ENCODE peak calls at places on chromosomes 16 and 17, in six cellular contexts. L, C, H, F, D and P are unnamed samples.

GRCh38 chr17:19384723-19385391 is 2.1 kb downstream of the MFAP4 start:
- DNase-seq in L (no peak), C (no peak), H (peak), F (no peak), D (no peak), P (peak)

GRCh38 chr16:12754824-12755543 is 48.7 kb downstream of the CPPED1 start:
- DNase-seq in L (no peak), C (no peak), H (peak), F (no peak), D (no peak), P (no peak)

GRCh38 chr17:48597492-48597774 is 3.9 kb upstream of the HOXB5 start:
- DNase-seq in L (no peak), C (no peak), H (no peak), F (no peak), D (no peak), P (no peak)

GRCh38 chr17:50459081-50459676 is 9.5 kb downstream of the CHAD start:
- DNase-seq in L (no peak), C (peak), H (peak), F (no peak), D (no peak), P (no peak)

GRCh38 chr17:15384142-15384803 is 42.9 kb upstream of the TEKT3 start:
- DNase-seq in L (no peak), C (no peak), H (peak), F (no peak), D (no peak), P (peak)

GRCh38 chr16:69485361-69485760 is 60.9 kb downstream of the CYB5B start:
- DNase-seq in L (no peak), C (no peak), H (no peak), F (no peak), D (no peak), P (no peak)

GRCh38 chr17:74768069-74768762 is 7.9 kb downstream of the NAT9 start:
- DNase-seq in L (no peak), C (peak), H (peak), F (no peak), D (no peak), P (peak)

GRCh38 chr16:23145608-23146007 is 3.6 kb downstream of the USP31 start:
- DNase-seq in L (no peak), C (peak), H (peak), F (no peak), D (no peak), P (no peak)

GRCh38 chr17:6347776-6348175 is 87.1 kb downstream of the AIPL1 start:
- DNase-seq in L (no peak), C (no peak), H (no peak), F (no peak), D (no peak), P (no peak)

GRCh38 chr16:21684199-21684598 is 20.4 kb downstream of the OTOA start:
- DNase-seq in L (peak), C (peak), H (no peak), F (no peak), D (no peak), P (peak)

GRCh38 chr16:64627781-64628180 is 494.1 kb downstream of the CDH11 start:
- DNase-seq in L (no peak), C (no peak), H (no peak), F (no peak), D (no peak), P (no peak)

GRCh38 chr16:50213939-50214519 is 52.3 kb upstream of the ADCY7 start:
- DNase-seq in L (peak), C (peak), H (peak), F (no peak), D (peak), P (no peak)

GRCh38 chr17:73827627-73828241 is 183.5 kb upstream of the SDK2 start:
- DNase-seq in L (no peak), C (no peak), H (no peak), F (no peak), D (no peak), P (no peak)

GRCh38 chr16:2787406-2787805 is at the start of gene PRSS33:
- DNase-seq in L (peak), C (peak), H (no peak), F (no peak), D (no peak), P (no peak)

GRCh38 chr17:35896011-35896587 is 15.9 kb upstream of the CCL5 start:
- DNase-seq in L (no peak), C (no peak), H (no peak), F (no peak), D (no peak), P (no peak)

GRCh38 chr17:9409026-9409425 is 166.6 kb downstream of the STX8 start:
- DNase-seq in L (no peak), C (no peak), H (no peak), F (no peak), D (no peak), P (no peak)

GRCh38 chr16:5026664-5027063 is 7.1 kb downstream of the NAGPA start:
- DNase-seq in L (no peak), C (no peak), H (no peak), F (no peak), D (no peak), P (no peak)

GRCh38 chr16:49352923-49353322 is 20.7 kb upstream of the C16orf78 start:
- DNase-seq in L (peak), C (peak), H (peak), F (no peak), D (no peak), P (no peak)

GRCh38 chr17:12983986-12984932 is 33.6 kb downstream of the ELAC2 start:
- DNase-seq in L (no peak), C (no peak), H (peak), F (no peak), D (no peak), P (peak)

GRCh38 chr17:75111777-75112176 is 2.0 kb downstream of the ARMC7 start:
- DNase-seq in L (no peak), C (no peak), H (no peak), F (no peak), D (no peak), P (no peak)

GRCh38 chr17:67490471-67490870 is 113.4 kb downstream of the PITPNC1 start:
- DNase-seq in L (peak), C (no peak), H (no peak), F (no peak), D (no peak), P (no peak)

GRCh38 chr17:9401434-9401833 is 174.2 kb downstream of the STX8 start:
- DNase-seq in L (no peak), C (no peak), H (peak), F (no peak), D (peak), P (no peak)

GRCh38 chr16:30786936-30787612 is at the start of gene ZNF629:
- DNase-seq in L (peak), C (peak), H (peak), F (no peak), D (peak), P (peak)
- TF ChIP-seq CTCF in L (no peak), C (no peak), H (no peak), F (no peak), D (no peak), P (no peak)

GRCh38 chr17:81727324-81728031 is 15.4 kb downstream of the SLC25A10 start:
- DNase-seq in L (no peak), C (no peak), H (no peak), F (no peak), D (no peak), P (no peak)
- TF ChIP-seq CTCF in L (no peak), C (no peak), H (no peak), F (no peak), D (no peak), P (no peak)

GRCh38 chr16:1345651-1346421 is 5.8 kb downstream of the TSR3 start:
- DNase-seq in L (no peak), C (no peak), H (no peak), F (no peak), D (no peak), P (peak)

GRCh38 chr16:1347962-1348361 is 3.7 kb downstream of the TSR3 start:
- DNase-seq in L (no peak), C (no peak), H (no peak), F (no peak), D (no peak), P (no peak)

GRCh38 chr16:1345087-1345486 is 6.6 kb downstream of the TSR3 start:
- DNase-seq in L (no peak), C (no peak), H (no peak), F (no peak), D (no peak), P (peak)

GRCh38 chr16:1347286-1347855 is 4.3 kb downstream of the TSR3 start:
- DNase-seq in L (no peak), C (no peak), H (no peak), F (no peak), D (no peak), P (no peak)

GRCh38 chr16:1346422-1347285 is 5.0 kb downstream of the TSR3 start:
- DNase-seq in L (no peak), C (no peak), H (no peak), F (no peak), D (no peak), P (no peak)
- TF ChIP-seq CTCF in L (peak), C (no peak), H (no peak), F (no peak), D (peak), P (peak)

GRCh38 chr16:3984111-3985060 is 103.9 kb upstream of the CREBBP start:
- DNase-seq in L (no peak), C (no peak), H (no peak), F (no peak), D (no peak), P (no peak)

GRCh38 chr16:3982216-3982615 is 101.7 kb upstream of the CREBBP start:
- DNase-seq in L (no peak), C (no peak), H (no peak), F (no peak), D (no peak), P (peak)

GRCh38 chr16:3986235-3986544 is 105.7 kb upstream of the CREBBP start:
- DNase-seq in L (no peak), C (no peak), H (no peak), F (no peak), D (no peak), P (peak)

GRCh38 chr16:3980311-3981111 is 100.0 kb upstream of the CREBBP start:
- DNase-seq in L (no peak), C (no peak), H (peak), F (no peak), D (no peak), P (peak)

DNA sequence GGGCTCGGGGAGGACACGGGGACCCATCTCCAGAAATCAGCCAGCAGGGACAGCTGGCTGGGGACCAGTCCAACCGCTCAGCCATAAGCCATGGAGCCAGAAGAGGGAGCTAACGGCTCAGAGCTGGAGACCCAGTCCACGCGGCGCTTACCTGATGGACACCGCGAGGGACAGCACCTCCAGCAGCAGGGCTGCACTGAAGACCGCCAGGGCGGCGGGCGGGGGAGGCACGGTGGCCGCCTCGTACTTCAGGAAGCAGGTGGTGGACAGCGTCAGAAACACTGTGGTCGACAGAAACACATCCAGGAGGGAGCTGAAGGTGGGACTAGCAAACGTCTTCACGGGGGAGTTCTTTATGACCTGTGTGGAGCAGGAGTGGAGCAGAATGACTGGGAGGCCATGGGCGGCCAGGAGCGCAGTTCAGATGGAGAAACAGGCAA is 102.6 kb upstream of the CREBBP start:
- DNase-seq in L (peak), C (peak), H (peak), F (no peak), D (peak), P (peak)
- TF ChIP-seq CTCF in L (peak), C (peak), H (peak), F (peak), D (peak), P (peak)

GRCh38 chr16:8946544-8946943 is 17.2 kb downstream of the USP7 start:
- DNase-seq in L (no peak), C (no peak), H (no peak), F (no peak), D (no peak), P (no peak)
- TF ChIP-seq CTCF in L (no peak), C (no peak), H (no peak), F (no peak), D (no peak), P (no peak)